ENCODE peak calls at places on chromosomes 4 and X, in seven cellular contexts. I is nephron progenitor cell, C is MCF 10A, U is thoracic aorta, S is AG09309, T is PC-3, V is brain microvascular endothelial cell. D is an unnamed sample.

GRCh38 chr4:6489962-6490361 is 17.5 kb upstream of the PPP2R2C start:
- DNase-seq in I (no peak), C (no peak), U (no peak), S (no peak), T (no peak), V (no peak), D (no peak)

GRCh38 chrX:106415276-106415895 is 196.4 kb upstream of the RADX start:
- DNase-seq in I (peak), C (peak), U (no peak), S (no peak), T (peak), V (peak), D (peak)

GRCh38 chr4:74873545-74874295 is 59.2 kb upstream of the PARM1 start:
- DNase-seq in I (no peak), C (no peak), U (no peak), S (no peak), T (no peak), V (no peak), D (peak)

GRCh38 chrX:155022587-155022986 is at the start of gene F8:
- DNase-seq in I (no peak), C (no peak), U (no peak), S (no peak), T (no peak), V (no peak), D (no peak)

GRCh38 chrX:140503230-140503585 is 1.7 kb downstream of the SOX3 start:
- DNase-seq in I (no peak), C (no peak), U (no peak), S (no peak), T (no peak), V (no peak), D (peak)

GRCh38 chr4:167613381-167613780 is 379.1 kb upstream of the SPOCK3 start:
- DNase-seq in I (no peak), C (no peak), U (no peak), S (no peak), T (no peak), V (no peak), D (no peak)

GRCh38 chr4:167578906-167579305 is 344.6 kb upstream of the SPOCK3 start:
- DNase-seq in I (no peak), C (peak), U (no peak), S (no peak), T (peak), V (no peak), D (no peak)

GRCh38 chr4:8200302-8200975 is 1.3 kb downstream of the SH3TC1 start:
- DNase-seq in I (no peak), C (no peak), U (no peak), S (no peak), T (no peak), V (no peak), D (peak)

GRCh38 chrX:50980251-50980650 is 69.7 kb downstream of the BMP15 start:
- DNase-seq in I (no peak), C (no peak), U (no peak), S (no peak), T (no peak), V (no peak), D (no peak)

GRCh38 chrX:50973199-50973598 is 62.7 kb downstream of the BMP15 start:
- DNase-seq in I (no peak), C (no peak), U (no peak), S (no peak), T (no peak), V (no peak), D (no peak)

DNA sequence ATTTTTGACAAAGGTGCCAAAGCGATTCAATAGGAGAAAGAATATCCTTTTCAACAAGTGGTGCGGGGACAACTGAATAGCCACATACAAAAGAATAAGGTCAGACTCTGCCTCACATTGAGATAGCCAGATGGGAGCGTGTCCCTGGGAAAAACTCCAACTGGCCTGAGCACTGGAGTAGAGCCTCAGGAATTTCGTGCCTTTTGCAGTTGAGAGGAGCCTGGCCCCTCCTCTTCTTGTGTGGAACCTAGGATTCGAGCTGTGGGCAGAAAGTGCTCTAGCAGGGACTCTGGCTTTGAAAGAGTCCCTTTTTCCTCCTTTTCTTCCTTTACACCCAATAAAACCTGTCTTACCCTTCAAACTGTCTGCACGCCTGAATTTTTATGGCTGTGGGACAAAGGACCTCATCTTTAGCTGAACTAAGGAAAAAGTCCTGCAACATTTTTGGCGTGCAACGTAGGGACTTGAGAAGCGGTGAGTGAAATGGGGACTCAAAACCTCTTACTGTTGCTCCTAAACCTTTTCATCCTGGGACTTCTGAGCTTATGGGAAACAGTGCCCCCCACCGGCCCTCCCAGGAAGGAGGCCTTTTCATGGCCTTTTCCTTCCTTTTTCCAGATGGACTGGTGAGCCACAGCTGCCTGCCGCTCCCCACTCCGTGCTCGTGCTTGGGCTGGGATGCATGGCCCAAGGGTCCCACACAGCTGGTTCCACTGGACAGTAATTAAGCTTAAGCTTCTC is 68.6 kb downstream of the BMP15 start:
- DNase-seq in I (no peak), C (no peak), U (no peak), S (no peak), T (no peak), V (no peak), D (no peak)
- TF ChIP-seq CTCF in I (no peak), C (no peak), U (no peak), S (peak), T (no peak), V (no peak), D (no peak)

GRCh38 chr4:40228497-40229365 is 31.9 kb downstream of the RHOH start:
- DNase-seq in I (no peak), C (peak), U (no peak), S (no peak), T (peak), V (no peak), D (peak)
- TF ChIP-seq CTCF in I (peak), C (no peak), U (no peak), S (peak), T (peak), V (peak), D (peak)

DNA sequence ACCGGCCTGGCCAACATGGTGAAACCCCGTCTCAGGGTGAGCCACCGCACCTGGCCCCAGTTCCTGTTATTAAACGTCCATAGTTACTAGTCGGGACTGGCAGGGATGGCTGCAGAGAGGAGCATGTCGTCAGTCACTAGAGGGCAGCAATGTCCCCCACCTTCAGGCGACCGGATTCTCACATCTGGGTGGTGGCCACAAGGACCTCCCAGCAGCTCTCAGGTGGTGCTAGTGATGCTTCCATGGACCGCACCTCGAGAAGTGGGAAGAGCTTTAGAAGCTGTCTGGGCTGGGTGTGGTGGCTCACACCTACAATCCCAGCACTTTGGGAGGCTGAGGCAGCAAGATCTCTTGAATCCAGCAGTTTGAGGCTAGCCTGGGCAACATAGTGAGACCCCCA is 13.3 kb upstream of the IL3RA start:
- DNase-seq in I (peak), C (no peak), U (no peak), S (no peak), T (peak), V (peak), D (peak)
- TF ChIP-seq CTCF in I (peak), C (peak), U (no peak), S (peak), T (peak), V (peak), D (peak)

GRCh38 chr4:2353222-2354107 is 65.0 kb downstream of the ZFYVE28 start:
- DNase-seq in I (no peak), C (no peak), U (no peak), S (no peak), T (no peak), V (no peak), D (no peak)
- TF ChIP-seq CTCF in I (no peak), C (no peak), U (no peak), S (no peak), T (no peak), V (no peak), D (no peak)

DNA sequence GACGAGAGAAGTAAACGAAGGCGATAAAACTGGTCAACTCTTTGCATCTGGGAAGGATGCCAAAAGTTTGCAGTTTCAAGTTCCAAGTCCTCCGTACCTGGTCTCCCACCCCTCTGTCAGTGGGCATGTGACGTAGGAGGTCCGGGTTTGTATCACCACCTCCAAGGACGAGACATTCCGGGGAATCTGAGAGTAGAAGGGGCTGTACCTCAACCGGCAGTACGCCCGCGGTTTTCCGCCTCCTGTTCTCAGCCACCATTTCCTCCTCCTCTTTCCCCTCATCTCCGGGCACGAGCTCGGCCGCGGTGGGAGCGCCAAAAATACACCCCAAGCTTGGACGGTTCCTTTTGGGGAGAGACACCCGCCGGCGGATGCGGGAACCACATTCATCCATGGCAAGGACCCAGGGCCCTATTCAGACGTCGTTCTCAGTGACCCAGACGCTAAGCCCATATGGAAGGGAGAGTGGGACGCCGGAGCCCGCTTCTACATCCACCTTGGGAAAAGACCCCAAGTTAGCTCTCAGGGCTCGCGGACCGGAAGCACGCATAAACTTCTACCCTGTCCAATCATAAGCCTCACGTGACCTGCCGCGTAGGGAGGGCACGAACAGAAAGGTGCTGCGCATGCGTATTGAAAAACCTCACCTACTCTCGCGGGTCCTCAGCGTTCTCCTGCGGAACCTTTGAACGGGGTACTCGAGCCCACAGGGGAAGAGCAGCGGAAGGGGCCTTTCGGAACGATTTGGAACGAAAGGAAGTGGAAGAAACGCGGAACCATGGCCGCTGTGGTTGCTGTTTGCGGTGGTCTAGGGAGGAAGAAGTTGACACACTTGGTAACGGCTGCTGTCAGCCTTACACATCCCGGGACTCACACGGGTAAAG is at the start of the genes HELQ and MRPS18C:
- DNase-seq in I (peak), C (peak), U (peak), S (peak), T (peak), V (peak), D (peak)
- TF ChIP-seq CTCF in I (no peak), C (peak), U (peak), S (peak), T (no peak), V (peak), D (no peak)

GRCh38 chrX:41293269-41293668 is 40.7 kb upstream of the DDX3X start:
- DNase-seq in I (no peak), C (peak), U (no peak), S (no peak), T (peak), V (no peak), D (no peak)
- TF ChIP-seq CTCF in I (no peak), C (no peak), U (no peak), S (peak), T (peak), V (peak), D (no peak)

GRCh38 chr4:114208747-114209146 is 229.3 kb upstream of the ARSJ start:
- DNase-seq in I (no peak), C (peak), U (no peak), S (peak), T (peak), V (peak), D (no peak)
- TF ChIP-seq CTCF in I (no peak), C (no peak), U (no peak), S (peak), T (peak), V (peak), D (no peak)

GRCh38 chrX:12770440-12770839 is 20.8 kb upstream of the PRPS2 start:
- DNase-seq in I (no peak), C (peak), U (no peak), S (no peak), T (peak), V (no peak), D (peak)
- TF ChIP-seq CTCF in I (peak), C (peak), U (peak), S (peak), T (peak), V (peak), D (peak)

DNA sequence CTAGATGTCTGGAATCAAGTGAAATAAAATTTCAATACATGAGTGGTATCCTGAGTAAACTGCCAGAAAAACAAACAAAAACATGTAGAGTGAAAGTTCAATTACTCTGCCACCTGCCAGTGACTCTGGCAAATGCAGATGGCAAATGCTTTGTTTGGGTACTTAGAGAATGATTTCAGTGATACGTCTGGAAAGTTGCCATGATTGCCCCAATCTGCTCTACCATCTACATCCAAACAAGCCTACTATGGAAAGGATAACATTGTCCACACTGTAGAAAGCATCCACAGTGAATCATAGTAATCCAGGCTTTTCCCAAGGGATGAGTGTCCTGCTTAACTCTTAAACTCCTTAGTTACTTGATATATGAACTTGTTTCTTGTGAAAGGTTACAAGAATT is 3.4 kb downstream of the SPATA4 start:
- DNase-seq in I (no peak), C (peak), U (no peak), S (no peak), T (peak), V (no peak), D (no peak)
- TF ChIP-seq CTCF in I (no peak), C (no peak), U (no peak), S (no peak), T (peak), V (no peak), D (no peak)

D was measured in GM10248.